ENCODE peak calls at places on chromosomes 11 and 22, in four cellular contexts. I, S, N and E are unnamed samples.

GRCh38 chr11:118180300-118180703 is 3.9 kb upstream of the SCN2B start:
- DNase-seq in I (peak; percentile 64), S (no peak), N (peak; percentile 59), E (no peak)

GRCh38 chr11:112616292-112617088 is 344.7 kb upstream of the NCAM1 start:
- DNase-seq in I (no peak), S (no peak), N (no peak), E (no peak)

GRCh38 chr11:73752216-73752867 is 8.5 kb downstream of the RAB6A start:
- DNase-seq in I (no peak), S (no peak), N (no peak), E (no peak)

GRCh38 chr22:25940479-25940878 is 198.5 kb downstream of the MYO18B start:
- DNase-seq in I (no peak), S (no peak), N (no peak), E (no peak)

GRCh38 chr11:60905551-60906113 is 753 bp downstream of the PRPF19 start:
- DNase-seq in I (no peak), S (peak; percentile 42), N (peak; percentile 36), E (no peak)

GRCh38 chr11:116660011-116660410 is 112.8 kb downstream of the BUD13 start:
- DNase-seq in I (no peak), S (no peak), N (no peak), E (no peak)

GRCh38 chr11:115313224-115313838 is 190.9 kb downstream of the CADM1 start:
- DNase-seq in I (no peak), S (no peak), N (no peak), E (no peak)

GRCh38 chr11:117072517-117073218 is 25.6 kb downstream of the SIK3 start:
- DNase-seq in I (no peak), S (peak; percentile 49), N (peak; percentile 93), E (peak; percentile 45)

GRCh38 chr11:86745571-86745970 is 54.8 kb upstream of the PRSS23 start:
- DNase-seq in I (no peak), S (no peak), N (no peak), E (no peak)

GRCh38 chr22:49394116-49394785 is 433.4 kb downstream of the BRD1 start:
- DNase-seq in I (no peak), S (no peak), N (no peak), E (no peak)

GRCh38 chr11:130608267-130608666 is 159.8 kb downstream of the ADAMTS15 start:
- DNase-seq in I (no peak), S (no peak), N (no peak), E (no peak)

GRCh38 chr11:131938321-131938751 is 567.9 kb downstream of the NTM start:
- DNase-seq in I (no peak), S (no peak), N (no peak), E (peak; percentile 12)

GRCh38 chr11:26231252-26231661 is 100.7 kb upstream of the ANO3 start:
- DNase-seq in I (no peak), S (no peak), N (no peak), E (no peak)

GRCh38 chr11:124543554-124543953 is at the start of gene OR8B12:
- DNase-seq in I (no peak), S (no peak), N (no peak), E (no peak)

GRCh38 chr11:72352859-72353551 is 81.3 kb downstream of the CLPB start:
- DNase-seq in I (peak; percentile 47), S (peak; percentile 8), N (no peak), E (peak; percentile 47)

GRCh38 chr22:27420817-27421361 is 380.7 kb downstream of the MN1 start:
- DNase-seq in I (no peak), S (no peak), N (no peak), E (no peak)

GRCh38 chr11:117239295-117239694 is 6.8 kb downstream of the RNF214 start:
- DNase-seq in I (no peak), S (no peak), N (no peak), E (no peak)

GRCh38 chr11:46176421-46176820 is 55.2 kb upstream of the PHF21A start:
- DNase-seq in I (no peak), S (no peak), N (no peak), E (no peak)

GRCh38 chr22:26977741-26978140 is 320.4 kb downstream of the MIAT start:
- DNase-seq in I (peak; percentile 35), S (no peak), N (no peak), E (no peak)

GRCh38 chr11:61697764-61698163 is 17.6 kb downstream of the DAGLA start:
- DNase-seq in I (no peak), S (no peak), N (no peak), E (no peak)

GRCh38 chr22:17115927-17116326 is 5.2 kb downstream of the TMEM121B start:
- DNase-seq in I (no peak), S (no peak), N (no peak), E (no peak)

GRCh38 chr11:117837791-117838190 is 13.2 kb upstream of the FXYD2 start:
- DNase-seq in I (no peak), S (no peak), N (no peak), E (no peak)

GRCh38 chr11:27514558-27514957 is 8.0 kb upstream of the LIN7C start:
- DNase-seq in I (no peak), S (no peak), N (no peak), E (no peak)

GRCh38 chr11:8248786-8249185 is 14.9 kb downstream of the LMO1 start:
- DNase-seq in I (peak; percentile 3), S (no peak), N (no peak), E (no peak)

GRCh38 chr11:6703247-6704063 is 20.3 kb upstream of the MRPL17 start:
- DNase-seq in I (peak; percentile 36), S (peak; percentile 48), N (peak; percentile 64), E (no peak)

GRCh38 chr11:114132944-114133394 is 73.5 kb downstream of the ZBTB16 start:
- DNase-seq in I (no peak), S (no peak), N (no peak), E (no peak)

GRCh38 chr11:19951558-19952083 is 208.7 kb downstream of the DBX1 start:
- DNase-seq in I (no peak), S (peak; percentile 49), N (peak; percentile 70), E (peak; percentile 49)

GRCh38 chr22:41915783-41916493 is 1.1 kb upstream of the SHISA8 start:
- DNase-seq in I (no peak), S (no peak), N (no peak), E (no peak)

GRCh38 chr22:38465673-38466490 is 2.0 kb upstream of the KDELR3 start:
- DNase-seq in I (no peak), S (no peak), N (no peak), E (no peak)

GRCh38 chr22:47019012-47019790 is 256.8 kb downstream of the TBC1D22A start:
- DNase-seq in I (no peak), S (no peak), N (no peak), E (no peak)
- TF ChIP-seq CBFB in I (no peak), S (no peak), N (no peak), E (no peak)

GRCh38 chr11:119778391-119779194 is 49.6 kb upstream of the NECTIN1 start:
- DNase-seq in I (no peak), S (no peak), N (no peak), E (no peak)

GRCh38 chr11:119774180-119774763 is 45.3 kb upstream of the NECTIN1 start:
- DNase-seq in I (peak; percentile 64), S (no peak), N (peak; percentile 16), E (no peak)

GRCh38 chr11:119773016-119773415 is 44.0 kb upstream of the NECTIN1 start:
- DNase-seq in I (no peak), S (no peak), N (no peak), E (no peak)

GRCh38 chr11:119777940-119778339 is 48.9 kb upstream of the NECTIN1 start:
- DNase-seq in I (no peak), S (no peak), N (no peak), E (no peak)

DNA sequence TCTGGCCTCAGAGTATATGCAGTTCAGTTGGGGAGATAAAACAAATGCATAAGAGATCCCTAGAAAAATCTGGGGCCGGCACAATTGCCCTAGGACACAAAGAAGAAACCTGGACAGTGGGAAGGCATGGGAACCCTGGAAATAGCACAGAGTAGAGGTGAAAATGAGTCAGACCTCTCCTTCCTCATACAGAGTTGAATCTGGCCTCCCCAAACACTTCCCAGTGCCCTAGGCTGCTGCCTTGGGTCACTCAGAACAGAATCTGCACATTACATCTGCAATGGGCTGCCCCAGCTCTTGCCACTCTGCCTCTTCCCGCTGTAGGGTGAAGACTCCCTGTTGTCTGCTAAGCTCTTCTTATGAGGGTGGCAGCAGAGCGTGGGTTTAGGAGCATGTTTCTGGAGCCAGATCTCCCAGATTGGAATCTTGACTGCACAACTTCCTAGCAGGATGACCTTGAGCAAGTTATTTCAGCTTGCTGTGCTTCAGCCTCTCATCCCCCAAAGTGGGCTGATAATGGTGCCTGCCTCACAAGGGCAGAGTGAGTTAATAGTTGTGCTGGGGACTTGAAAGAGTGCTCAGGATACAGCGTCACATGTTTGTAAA is 47.1 kb upstream of the NECTIN1 start:
- DNase-seq in I (no peak), S (no peak), N (no peak), E (no peak)
- TF ChIP-seq CBFB in I (no peak), S (no peak), N (no peak), E (no peak)

DNA sequence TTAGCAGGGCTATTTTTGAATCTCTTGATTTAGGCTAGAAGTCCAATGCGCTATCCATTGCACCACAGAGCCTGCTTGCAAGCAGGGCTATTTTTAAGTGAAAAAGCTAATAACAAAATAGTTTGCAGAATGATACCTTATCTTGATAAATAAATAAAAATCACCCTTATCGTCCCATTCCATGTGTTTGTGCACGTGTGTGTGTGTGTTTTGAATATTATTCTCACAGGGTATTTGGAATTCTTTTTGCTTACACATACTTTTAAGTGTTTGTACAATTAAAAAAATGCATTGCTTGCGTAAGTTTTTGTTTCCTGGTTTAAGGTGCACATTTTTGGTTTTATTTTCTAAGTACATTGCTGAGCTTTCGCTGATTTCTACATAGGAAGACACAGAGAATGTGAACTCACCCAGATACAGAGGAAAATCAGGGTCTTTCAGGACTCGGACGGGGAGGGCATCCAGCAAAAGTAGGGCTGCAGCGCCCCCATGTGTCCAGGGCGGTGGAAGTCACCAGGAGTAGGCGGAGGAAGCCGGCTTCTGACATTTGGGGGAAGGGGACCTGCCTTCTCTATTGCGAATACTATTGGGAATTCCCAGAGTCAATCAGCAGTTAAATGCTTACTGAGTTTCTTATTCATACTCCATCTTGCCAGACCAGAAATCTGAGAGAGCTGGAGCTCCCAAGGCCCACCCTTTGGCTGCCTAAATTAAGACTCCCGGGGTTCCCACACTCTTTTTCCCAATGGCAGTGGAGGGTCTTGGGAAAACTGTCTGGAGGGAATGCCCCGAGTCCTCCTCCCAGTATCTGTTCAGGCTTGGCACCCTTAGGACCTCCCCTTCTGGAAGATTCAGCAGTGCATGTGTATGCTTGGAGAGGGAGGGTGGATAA is 27.2 kb downstream of the SLC1A2 start:
- DNase-seq in I (peak; percentile 92), S (peak; percentile 82), N (peak; percentile 60), E (peak; percentile 45)
- TF ChIP-seq CBFB in I (no peak), S (no peak), N (no peak), E (no peak)

DNA sequence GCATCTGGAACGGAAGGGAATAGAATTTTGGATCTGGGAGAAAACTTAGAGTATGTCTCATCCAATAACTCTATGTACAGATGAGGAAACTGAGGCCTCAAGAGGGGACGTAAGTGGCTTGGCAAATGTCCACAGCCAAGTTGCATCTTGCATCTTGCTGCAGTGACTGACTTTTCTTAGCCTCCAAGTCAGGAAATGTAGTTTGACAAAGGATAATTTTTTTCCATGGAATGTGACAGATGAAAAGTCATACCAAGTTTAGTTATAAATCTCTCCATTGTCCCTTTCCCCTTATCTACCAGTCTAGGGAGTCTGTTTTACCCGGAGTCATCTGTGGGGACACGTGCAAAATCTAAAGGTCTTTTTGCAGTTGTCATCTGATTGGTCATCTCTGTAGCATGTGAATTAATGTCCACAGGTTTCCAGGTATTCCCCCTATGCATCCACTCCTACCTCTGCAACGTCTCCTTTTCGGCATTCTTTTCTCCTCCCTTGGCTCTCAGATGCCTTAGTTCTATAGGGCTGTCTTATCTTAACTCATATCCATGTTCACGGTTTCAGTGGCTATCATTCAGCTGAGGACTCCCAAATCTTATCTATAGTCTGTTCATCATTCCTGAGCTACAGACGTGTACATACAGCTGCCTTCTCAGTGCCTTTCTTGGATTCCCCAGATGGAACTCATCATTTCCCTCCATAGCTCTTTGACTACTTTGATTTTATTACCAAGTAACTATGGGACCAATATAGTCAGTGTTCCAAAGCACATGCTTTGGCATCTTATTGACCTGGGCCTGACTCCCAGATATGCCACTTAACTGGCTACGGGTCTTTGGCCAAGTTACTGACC is 139.5 kb upstream of the TIMP3 start:
- DNase-seq in I (no peak), S (no peak), N (no peak), E (no peak)
- TF ChIP-seq CBFB in I (no peak), S (no peak), N (no peak), E (no peak)